ENCODE peak calls at places on chromosome 1, in eight cellular contexts. One of them, this sample, is unnamed.

GRCh38 chr1:6239950-6240768 is 3.8 kb upstream of the HES3 start:
- DNase-seq in activated T-cell treated with anti-CD3 and anti-CD28 coated beads for 24 hours: no peak
- DNase-seq in Ammon's horn: no peak
- DNase-seq in A172: no peak
- DNase-seq in coronary artery: no peak
- DNase-seq in suprapubic skin: no peak
- DNase-seq in activated CD8-positive, alpha-beta memory T cell treated with anti-CD3 and anti-CD28 coated beads, Interleukin-2, amount 50 U/mL, for 48 hours: no peak
- DNase-seq in T-helper 2 cell: no peak
- DNase-seq in this sample: peak; percentile 57

GRCh38 chr1:52659356-52659755 is 26.4 kb downstream of the SHISAL2A start:
- DNase-seq in activated T-cell treated with anti-CD3 and anti-CD28 coated beads for 24 hours: peak; percentile 14
- DNase-seq in Ammon's horn: no peak
- DNase-seq in A172: no peak
- DNase-seq in coronary artery: no peak
- DNase-seq in suprapubic skin: no peak
- DNase-seq in activated CD8-positive, alpha-beta memory T cell treated with anti-CD3 and anti-CD28 coated beads, Interleukin-2, amount 50 U/mL, for 48 hours: peak; percentile 66
- DNase-seq in T-helper 2 cell: no peak
- DNase-seq in this sample: peak; percentile 70

GRCh38 chr1:25031966-25032667 is 102.0 kb upstream of the RUNX3 start:
- DNase-seq in activated T-cell treated with anti-CD3 and anti-CD28 coated beads for 24 hours: peak; percentile 40
- DNase-seq in Ammon's horn: no peak
- DNase-seq in A172: peak; percentile 45
- DNase-seq in coronary artery: no peak
- DNase-seq in suprapubic skin: no peak
- DNase-seq in activated CD8-positive, alpha-beta memory T cell treated with anti-CD3 and anti-CD28 coated beads, Interleukin-2, amount 50 U/mL, for 48 hours: peak; percentile 71
- DNase-seq in T-helper 2 cell: peak; percentile 78
- DNase-seq in this sample: no peak

GRCh38 chr1:200306954-200307754 is 102.7 kb downstream of the ZNF281 start:
- DNase-seq in activated T-cell treated with anti-CD3 and anti-CD28 coated beads for 24 hours: no peak
- DNase-seq in Ammon's horn: peak; percentile 62
- DNase-seq in A172: peak; percentile 32
- DNase-seq in coronary artery: no peak
- DNase-seq in suprapubic skin: no peak
- DNase-seq in activated CD8-positive, alpha-beta memory T cell treated with anti-CD3 and anti-CD28 coated beads, Interleukin-2, amount 50 U/mL, for 48 hours: no peak
- DNase-seq in T-helper 2 cell: peak; percentile 38
- DNase-seq in this sample: peak; percentile 48

GRCh38 chr1:240178366-240178765 is 86.7 kb downstream of the FMN2 start:
- DNase-seq in activated T-cell treated with anti-CD3 and anti-CD28 coated beads for 24 hours: no peak
- DNase-seq in Ammon's horn: peak; percentile 60
- DNase-seq in A172: no peak
- DNase-seq in coronary artery: no peak
- DNase-seq in suprapubic skin: no peak
- DNase-seq in activated CD8-positive, alpha-beta memory T cell treated with anti-CD3 and anti-CD28 coated beads, Interleukin-2, amount 50 U/mL, for 48 hours: no peak
- DNase-seq in T-helper 2 cell: no peak
- DNase-seq in this sample: peak; percentile 16

GRCh38 chr1:35505911-35506798 is 51.0 kb downstream of the KIAA0319L start:
- DNase-seq in activated T-cell treated with anti-CD3 and anti-CD28 coated beads for 24 hours: peak; percentile 33
- DNase-seq in Ammon's horn: no peak
- DNase-seq in A172: peak; percentile 88
- DNase-seq in coronary artery: no peak
- DNase-seq in suprapubic skin: no peak
- DNase-seq in activated CD8-positive, alpha-beta memory T cell treated with anti-CD3 and anti-CD28 coated beads, Interleukin-2, amount 50 U/mL, for 48 hours: peak; percentile 55
- DNase-seq in T-helper 2 cell: peak; percentile 98
- DNase-seq in this sample: peak; percentile 100

GRCh38 chr1:22364326-22364650 is 87.4 kb upstream of the ZBTB40 start:
- DNase-seq in activated T-cell treated with anti-CD3 and anti-CD28 coated beads for 24 hours: no peak
- DNase-seq in Ammon's horn: no peak
- DNase-seq in A172: no peak
- DNase-seq in coronary artery: no peak
- DNase-seq in suprapubic skin: no peak
- DNase-seq in activated CD8-positive, alpha-beta memory T cell treated with anti-CD3 and anti-CD28 coated beads, Interleukin-2, amount 50 U/mL, for 48 hours: no peak
- DNase-seq in T-helper 2 cell: no peak
- DNase-seq in this sample: no peak

GRCh38 chr1:45499415-45499769 is 481 bp downstream of the CCDC163 start:
- DNase-seq in activated T-cell treated with anti-CD3 and anti-CD28 coated beads for 24 hours: no peak
- DNase-seq in Ammon's horn: no peak
- DNase-seq in A172: no peak
- DNase-seq in coronary artery: no peak
- DNase-seq in suprapubic skin: no peak
- DNase-seq in activated CD8-positive, alpha-beta memory T cell treated with anti-CD3 and anti-CD28 coated beads, Interleukin-2, amount 50 U/mL, for 48 hours: no peak
- DNase-seq in T-helper 2 cell: peak; percentile 41
- DNase-seq in this sample: no peak

GRCh38 chr1:70411360-70411844 is 334 bp downstream of the CTH start:
- DNase-seq in activated T-cell treated with anti-CD3 and anti-CD28 coated beads for 24 hours: no peak
- DNase-seq in Ammon's horn: no peak
- DNase-seq in A172: no peak
- DNase-seq in coronary artery: no peak
- DNase-seq in suprapubic skin: peak; percentile 79
- DNase-seq in activated CD8-positive, alpha-beta memory T cell treated with anti-CD3 and anti-CD28 coated beads, Interleukin-2, amount 50 U/mL, for 48 hours: no peak
- DNase-seq in T-helper 2 cell: no peak
- DNase-seq in this sample: no peak

GRCh38 chr1:2645143-2645542 is 12.3 kb upstream of the MMEL1 start:
- DNase-seq in activated T-cell treated with anti-CD3 and anti-CD28 coated beads for 24 hours: no peak
- DNase-seq in Ammon's horn: no peak
- DNase-seq in A172: no peak
- DNase-seq in coronary artery: no peak
- DNase-seq in suprapubic skin: peak; percentile 44
- DNase-seq in activated CD8-positive, alpha-beta memory T cell treated with anti-CD3 and anti-CD28 coated beads, Interleukin-2, amount 50 U/mL, for 48 hours: peak; percentile 46
- DNase-seq in T-helper 2 cell: no peak
- DNase-seq in this sample: no peak

GRCh38 chr1:16975211-16975610 is 5.2 kb downstream of the MFAP2 start:
- DNase-seq in activated T-cell treated with anti-CD3 and anti-CD28 coated beads for 24 hours: no peak
- DNase-seq in Ammon's horn: no peak
- DNase-seq in A172: no peak
- DNase-seq in coronary artery: peak; percentile 93
- DNase-seq in suprapubic skin: no peak
- DNase-seq in activated CD8-positive, alpha-beta memory T cell treated with anti-CD3 and anti-CD28 coated beads, Interleukin-2, amount 50 U/mL, for 48 hours: no peak
- DNase-seq in T-helper 2 cell: no peak
- DNase-seq in this sample: no peak

GRCh38 chr1:175419684-175420490 is 227.3 kb upstream of the KIAA0040 start:
- DNase-seq in activated T-cell treated with anti-CD3 and anti-CD28 coated beads for 24 hours: no peak
- DNase-seq in Ammon's horn: no peak
- DNase-seq in A172: no peak
- DNase-seq in coronary artery: no peak
- DNase-seq in suprapubic skin: no peak
- DNase-seq in activated CD8-positive, alpha-beta memory T cell treated with anti-CD3 and anti-CD28 coated beads, Interleukin-2, amount 50 U/mL, for 48 hours: no peak
- DNase-seq in T-helper 2 cell: no peak
- DNase-seq in this sample: no peak

GRCh38 chr1:225567789-225568188 is 85.1 kb downstream of the ENAH start:
- DNase-seq in activated T-cell treated with anti-CD3 and anti-CD28 coated beads for 24 hours: no peak
- DNase-seq in Ammon's horn: no peak
- DNase-seq in A172: no peak
- DNase-seq in coronary artery: no peak
- DNase-seq in suprapubic skin: no peak
- DNase-seq in activated CD8-positive, alpha-beta memory T cell treated with anti-CD3 and anti-CD28 coated beads, Interleukin-2, amount 50 U/mL, for 48 hours: no peak
- DNase-seq in T-helper 2 cell: no peak
- DNase-seq in this sample: peak; percentile 28

GRCh38 chr1:199612976-199613774 is 414.3 kb upstream of the NR5A2 start:
- DNase-seq in activated T-cell treated with anti-CD3 and anti-CD28 coated beads for 24 hours: no peak
- DNase-seq in Ammon's horn: no peak
- DNase-seq in A172: peak; percentile 78
- DNase-seq in coronary artery: no peak
- DNase-seq in suprapubic skin: no peak
- DNase-seq in activated CD8-positive, alpha-beta memory T cell treated with anti-CD3 and anti-CD28 coated beads, Interleukin-2, amount 50 U/mL, for 48 hours: no peak
- DNase-seq in T-helper 2 cell: no peak
- DNase-seq in this sample: peak; percentile 94

This sample was measured in M059J.